ENCODE peak calls at places on chromosomes 11 and 22, in nine cellular contexts. Y is coronary artery; G is skeletal muscle cell; P is small intestine; M is CD4-positive, alpha-beta memory T cell; X is GM23338; O is osteoblast; N is CD4-positive, CD25-positive, alpha-beta regulatory T cell; K is NT2/D1. T is an unnamed sample.
A peak's percentile ranks its signal among the peaks of the same experiment; 100 is the strongest.

GRCh38 chr11:61273151-61274078 is 21.7 kb downstream of the VWCE start:
- DNase-seq in N (no peak), Y (no peak), P (peak; percentile 51), G (no peak), M (no peak), X (no peak), O (peak; percentile 69), K (no peak), T (no peak)

GRCh38 chr11:108496643-108497256 is 1.4 kb downstream of the POGLUT3 start:
- DNase-seq in X (no peak), G (no peak), M (peak; percentile 2), O (peak; percentile 81), Y (no peak), P (no peak), N (peak; percentile 12), K (no peak), T (no peak)

GRCh38 chr11:3126207-3126865 is 38.8 kb downstream of the OSBPL5 start:
- DNase-seq in G (no peak), K (no peak), P (peak; percentile 21), N (no peak), O (peak; percentile 49), M (no peak), Y (no peak), X (no peak), T (no peak)

GRCh38 chr22:48743601-48744282 is 1083.9 kb downstream of the BRD1 start:
- DNase-seq in N (no peak), G (no peak), M (no peak), Y (peak; percentile 47), X (no peak), P (no peak), O (peak; percentile 49), K (no peak), T (no peak)

GRCh38 chr22:37303821-37304274 is 21.5 kb downstream of the CYTH4 start:
- DNase-seq in N (peak; percentile 45), O (peak; percentile 99), G (peak; percentile 66), M (no peak), P (no peak), X (no peak), Y (no peak), K (no peak), T (peak; percentile 84)

GRCh38 chr11:111439905-111440304 is 60.8 kb upstream of the POU2AF1 start:
- DNase-seq in K (no peak), Y (no peak), X (no peak), G (no peak), M (no peak), N (peak; percentile 42), P (no peak), O (no peak), T (no peak)

GRCh38 chr11:36192723-36193619 is 96.3 kb downstream of the COMMD9 start:
- DNase-seq in M (no peak), X (no peak), Y (no peak), N (no peak), G (no peak), P (peak; percentile 28), O (no peak), K (no peak), T (no peak)

GRCh38 chr11:18669211-18669593 is 29.4 kb upstream of the TMEM86A start:
- DNase-seq in K (no peak), N (peak; percentile 16), M (no peak), G (no peak), Y (no peak), O (no peak), X (no peak), P (peak; percentile 15), T (no peak)

GRCh38 chr22:31278643-31279326 is 13.5 kb downstream of the PIK3IP1 start:
- DNase-seq in Y (no peak), X (no peak), M (peak; percentile 64), P (no peak), K (no peak), O (no peak), N (peak; percentile 94), G (no peak), T (no peak)

GRCh38 chr22:40511604-40512003 is 124.9 kb downstream of the MRTFA start:
- DNase-seq in X (no peak), M (no peak), O (no peak), N (no peak), G (no peak), K (no peak), Y (no peak), P (no peak), T (no peak)

GRCh38 chr11:115217726-115218311 is 286.4 kb downstream of the CADM1 start:
- DNase-seq in O (no peak), K (no peak), P (no peak), X (no peak), Y (no peak), G (no peak), N (peak; percentile 14), M (no peak), T (no peak)

GRCh38 chr22:36577019-36577418 is 48.1 kb upstream of the EIF3D start:
- DNase-seq in O (peak; percentile 94), P (no peak), X (no peak), G (peak; percentile 29), K (no peak), M (no peak), N (no peak), Y (no peak), T (peak; percentile 75)

GRCh38 chr11:14029971-14030531 is 67.5 kb downstream of the SPON1 start:
- DNase-seq in X (no peak), M (no peak), O (peak; percentile 59), G (no peak), K (no peak), Y (peak; percentile 72), N (no peak), P (peak; percentile 83), T (peak; percentile 9)

GRCh38 chr11:13152736-13153541 is 124.7 kb upstream of the BMAL1 start:
- DNase-seq in X (peak; percentile 37), Y (no peak), O (no peak), G (no peak), K (no peak), N (no peak), P (peak; percentile 45), M (no peak), T (no peak)

GRCh38 chr11:104256525-104256924 is 92.6 kb upstream of the PDGFD start:
- DNase-seq in X (peak; percentile 17), O (no peak), N (no peak), P (no peak), Y (no peak), M (no peak), K (no peak), G (no peak), T (no peak)

GRCh38 chr11:108117746-108118371 is 3.5 kb upstream of the ACAT1 start:
- DNase-seq in O (peak; percentile 87), X (peak; percentile 62), Y (no peak), G (peak; percentile 36), K (no peak), N (peak; percentile 72), P (peak; percentile 64), M (peak; percentile 27), T (peak; percentile 29)

GRCh38 chr11:45664376-45665205 is 831 bp downstream of the CHST1 start:
- DNase-seq in O (peak; percentile 91), K (no peak), M (no peak), G (no peak), X (peak; percentile 58), P (no peak), Y (no peak), N (no peak), T (no peak)

DNA sequence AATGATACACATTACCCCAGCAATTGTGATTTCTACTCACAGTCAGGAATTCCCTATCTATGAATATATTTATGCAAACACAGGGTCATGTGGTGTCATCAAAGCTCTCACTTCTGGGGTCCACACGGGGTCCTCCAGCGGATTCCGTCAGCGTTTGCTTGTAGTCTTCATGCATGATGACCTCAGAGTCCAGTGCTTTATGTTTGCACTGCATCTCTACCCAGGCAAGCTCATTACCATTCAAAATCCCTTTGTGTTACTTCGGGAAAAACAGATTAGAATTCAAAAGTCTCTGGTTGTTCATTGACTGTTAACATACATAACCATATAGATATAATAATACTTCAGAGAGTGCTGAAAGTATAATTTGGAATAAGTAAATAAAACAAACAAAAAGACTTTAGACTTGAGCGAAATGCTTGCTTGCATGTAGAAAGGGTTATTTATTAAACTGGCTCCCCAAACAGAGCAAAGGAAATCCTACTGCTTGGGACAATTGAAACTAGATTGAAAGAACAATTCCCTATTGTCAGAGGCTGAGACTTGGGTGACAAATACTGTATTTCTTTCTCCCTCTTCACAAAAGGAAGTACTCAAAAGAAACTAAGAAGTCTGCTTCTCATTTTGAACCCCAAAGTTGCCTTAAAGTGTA is 423.1 kb downstream of the ETS1 start:
- DNase-seq in K (no peak), X (no peak), P (no peak), Y (no peak), M (no peak), G (no peak), N (no peak), O (no peak), T (no peak)
- H3K4me3 ChIP-seq in K (no peak overlapping the region), X (no peak overlapping the region), P (no peak overlapping the region), Y (no peak overlapping the region), M (no peak overlapping the region), G (no peak overlapping the region), N (no peak overlapping the region), O (no peak overlapping the region), T (no peak overlapping the region)

GRCh38 chr22:23115825-23116494 is 25.8 kb downstream of the RSPH14 start:
- DNase-seq in O (peak; percentile 60), M (no peak), Y (no peak), P (no peak), G (no peak), X (no peak), K (no peak), N (no peak), T (no peak)
- H3K4me3 ChIP-seq in O (no peak overlapping the region), M (no peak overlapping the region), Y (no peak overlapping the region), P (no peak overlapping the region), G (no peak overlapping the region), X (no peak overlapping the region), K (no peak overlapping the region), N (no peak overlapping the region), T (no peak overlapping the region)

GRCh38 chr11:87460842-87461637 is 423.3 kb downstream of the TMEM135 start:
- DNase-seq in X (no peak), O (no peak), N (no peak), M (no peak), P (no peak), K (no peak), G (no peak), Y (no peak), T (no peak)

GRCh38 chr11:87460269-87460668 is 422.5 kb downstream of the TMEM135 start:
- DNase-seq in M (no peak), O (no peak), X (no peak), P (no peak), N (no peak), K (no peak), Y (no peak), G (no peak), T (no peak)

GRCh38 chr11:87462171-87462570 is 424.4 kb downstream of the TMEM135 start:
- DNase-seq in N (no peak), Y (no peak), P (no peak), K (no peak), M (no peak), X (no peak), O (no peak), G (no peak), T (no peak)

GRCh38 chr11:87466228-87466627 is 428.5 kb downstream of the TMEM135 start:
- DNase-seq in N (no peak), P (no peak), K (no peak), G (peak; percentile 45), Y (no peak), M (no peak), X (no peak), O (peak; percentile 43), T (no peak)

GRCh38 chr11:87463486-87464102 is 425.9 kb downstream of the TMEM135 start:
- DNase-seq in Y (no peak), K (peak; percentile 64), N (no peak), P (peak; percentile 9), M (no peak), X (peak; percentile 82), G (no peak), O (peak; percentile 52), T (no peak)
- H3K4me3 ChIP-seq in Y (no peak overlapping the region), K (no peak overlapping the region), N (no peak overlapping the region), P (no peak overlapping the region), M (no peak overlapping the region), X (no peak overlapping the region), G (no peak overlapping the region), O (no peak overlapping the region), T (no peak overlapping the region)

GRCh38 chr11:22432331-22433065 is 94.3 kb downstream of the SLC17A6 start:
- DNase-seq in O (no peak), Y (no peak), K (no peak), G (no peak), P (no peak), N (no peak), X (peak; percentile 92), M (no peak), T (no peak)
- H3K4me3 ChIP-seq in O (peak overlapping the region; percentile 60), Y (peak overlapping the region; percentile 64), K (no peak overlapping the region), G (peak overlapping the region; percentile 34), P (no peak overlapping the region), N (no peak overlapping the region), X (peak overlapping the region; percentile 72), M (no peak overlapping the region), T (peak overlapping the region; percentile 33)

T was measured in kidney epithelial cell.